ENCODE peak calls at places on chromosomes 4 and X, in seven cellular contexts. One of them, this sample, is unnamed.
A peak's percentile ranks its signal among the peaks of the same experiment; 100 is the strongest.

GRCh38 chr4:122766950-122767349 is 34.4 kb downstream of the BBS12 start:
- DNase-seq in breast epithelium: no peak
- DNase-seq in left lung: no peak
- DNase-seq in CD8-positive, alpha-beta T cell: no peak
- DNase-seq in HCT116: no peak
- DNase-seq in epithelial cell of esophagus: no peak
- DNase-seq in heart left ventricle: no peak
- DNase-seq in this sample: no peak

GRCh38 chr4:152169666-152170065 is 366.2 kb downstream of the FBXW7 start:
- DNase-seq in breast epithelium: no peak
- DNase-seq in left lung: no peak
- DNase-seq in CD8-positive, alpha-beta T cell: no peak
- DNase-seq in HCT116: no peak
- DNase-seq in epithelial cell of esophagus: no peak
- DNase-seq in heart left ventricle: no peak
- DNase-seq in this sample: no peak

GRCh38 chrX:148504412-148504950 is 4.1 kb downstream of the AFF2 start:
- DNase-seq in breast epithelium: no peak
- DNase-seq in left lung: peak; percentile 41
- DNase-seq in CD8-positive, alpha-beta T cell: no peak
- DNase-seq in HCT116: no peak
- DNase-seq in epithelial cell of esophagus: no peak
- DNase-seq in heart left ventricle: no peak
- DNase-seq in this sample: no peak

GRCh38 chr4:96649536-96649935 is 809.6 kb downstream of the PDHA2 start:
- DNase-seq in breast epithelium: no peak
- DNase-seq in left lung: no peak
- DNase-seq in CD8-positive, alpha-beta T cell: no peak
- DNase-seq in HCT116: peak; percentile 76
- DNase-seq in epithelial cell of esophagus: peak; percentile 36
- DNase-seq in heart left ventricle: no peak
- DNase-seq in this sample: no peak

GRCh38 chr4:142194905-142195304 is 558.5 kb downstream of the IL15 start:
- DNase-seq in breast epithelium: no peak
- DNase-seq in left lung: no peak
- DNase-seq in CD8-positive, alpha-beta T cell: no peak
- DNase-seq in HCT116: no peak
- DNase-seq in epithelial cell of esophagus: no peak
- DNase-seq in heart left ventricle: no peak
- DNase-seq in this sample: no peak

GRCh38 chr4:165779950-165780670 is 92.9 kb upstream of the TLL1 start:
- DNase-seq in breast epithelium: no peak
- DNase-seq in left lung: no peak
- DNase-seq in CD8-positive, alpha-beta T cell: no peak
- DNase-seq in HCT116: no peak
- DNase-seq in epithelial cell of esophagus: no peak
- DNase-seq in heart left ventricle: no peak
- DNase-seq in this sample: no peak

GRCh38 chr4:149781150-149781549 is 34.5 kb downstream of the IQCM start:
- DNase-seq in breast epithelium: no peak
- DNase-seq in left lung: no peak
- DNase-seq in CD8-positive, alpha-beta T cell: no peak
- DNase-seq in HCT116: peak; percentile 42
- DNase-seq in epithelial cell of esophagus: peak; percentile 76
- DNase-seq in heart left ventricle: no peak
- DNase-seq in this sample: peak; percentile 52

GRCh38 chr4:1345905-1346780 is 865 bp upstream of the UVSSA start:
- DNase-seq in breast epithelium: peak; percentile 39
- DNase-seq in left lung: peak; percentile 87
- DNase-seq in CD8-positive, alpha-beta T cell: no peak
- DNase-seq in HCT116: no peak
- DNase-seq in epithelial cell of esophagus: peak; percentile 54
- DNase-seq in heart left ventricle: peak; percentile 50
- DNase-seq in this sample: no peak

GRCh38 chr4:139301821-139302611 is at the start of gene NDUFC1:
- DNase-seq in breast epithelium: peak; percentile 26
- DNase-seq in left lung: peak; percentile 82
- DNase-seq in CD8-positive, alpha-beta T cell: peak; percentile 30
- DNase-seq in HCT116: no peak
- DNase-seq in epithelial cell of esophagus: peak; percentile 66
- DNase-seq in heart left ventricle: peak; percentile 51
- DNase-seq in this sample: no peak

GRCh38 chr4:53508446-53508845 is 82.8 kb downstream of the LNX1 start:
- DNase-seq in breast epithelium: no peak
- DNase-seq in left lung: no peak
- DNase-seq in CD8-positive, alpha-beta T cell: no peak
- DNase-seq in HCT116: no peak
- DNase-seq in epithelial cell of esophagus: peak; percentile 11
- DNase-seq in heart left ventricle: no peak
- DNase-seq in this sample: no peak

GRCh38 chr4:100872811-100873210 is 355.0 kb upstream of the EMCN start:
- DNase-seq in breast epithelium: no peak
- DNase-seq in left lung: no peak
- DNase-seq in CD8-positive, alpha-beta T cell: no peak
- DNase-seq in HCT116: no peak
- DNase-seq in epithelial cell of esophagus: peak; percentile 5
- DNase-seq in heart left ventricle: no peak
- DNase-seq in this sample: no peak

GRCh38 chrX:21799767-21800166 is 39.6 kb upstream of the MBTPS2 start:
- DNase-seq in breast epithelium: no peak
- DNase-seq in left lung: no peak
- DNase-seq in CD8-positive, alpha-beta T cell: no peak
- DNase-seq in HCT116: no peak
- DNase-seq in epithelial cell of esophagus: no peak
- DNase-seq in heart left ventricle: no peak
- DNase-seq in this sample: no peak

GRCh38 chr4:3677671-3678070 is 88.5 kb upstream of the ADRA2C start:
- DNase-seq in breast epithelium: no peak
- DNase-seq in left lung: no peak
- DNase-seq in CD8-positive, alpha-beta T cell: no peak
- DNase-seq in HCT116: no peak
- DNase-seq in epithelial cell of esophagus: no peak
- DNase-seq in heart left ventricle: no peak
- DNase-seq in this sample: no peak

GRCh38 chrX:144006811-144007210 is 122.9 kb downstream of the UBE2NL start:
- DNase-seq in breast epithelium: no peak
- DNase-seq in left lung: no peak
- DNase-seq in CD8-positive, alpha-beta T cell: no peak
- DNase-seq in HCT116: no peak
- DNase-seq in epithelial cell of esophagus: peak; percentile 81
- DNase-seq in heart left ventricle: no peak
- DNase-seq in this sample: no peak

GRCh38 chr4:151641167-151641566 is 119.6 kb downstream of the GATB start:
- DNase-seq in breast epithelium: no peak
- DNase-seq in left lung: no peak
- DNase-seq in CD8-positive, alpha-beta T cell: no peak
- DNase-seq in HCT116: no peak
- DNase-seq in epithelial cell of esophagus: peak; percentile 86
- DNase-seq in heart left ventricle: no peak
- DNase-seq in this sample: no peak

GRCh38 chr4:108036252-108036651 is 46.6 kb downstream of the HADH start:
- DNase-seq in breast epithelium: no peak
- DNase-seq in left lung: no peak
- DNase-seq in CD8-positive, alpha-beta T cell: peak; percentile 37
- DNase-seq in HCT116: no peak
- DNase-seq in epithelial cell of esophagus: no peak
- DNase-seq in heart left ventricle: no peak
- DNase-seq in this sample: no peak

GRCh38 chr4:6728320-6729029 is 12.5 kb downstream of the BLOC1S4 start:
- DNase-seq in breast epithelium: no peak
- DNase-seq in left lung: no peak
- DNase-seq in CD8-positive, alpha-beta T cell: no peak
- DNase-seq in HCT116: no peak
- DNase-seq in epithelial cell of esophagus: no peak
- DNase-seq in heart left ventricle: no peak
- DNase-seq in this sample: no peak

GRCh38 chrX:48948589-48948988 is 8.8 kb downstream of the OTUD5 start:
- DNase-seq in breast epithelium: no peak
- DNase-seq in left lung: no peak
- DNase-seq in CD8-positive, alpha-beta T cell: no peak
- DNase-seq in HCT116: no peak
- DNase-seq in epithelial cell of esophagus: no peak
- DNase-seq in heart left ventricle: no peak
- DNase-seq in this sample: no peak

GRCh38 chr4:11182586-11183357 is 245.9 kb downstream of the HS3ST1 start:
- DNase-seq in breast epithelium: no peak
- DNase-seq in left lung: no peak
- DNase-seq in CD8-positive, alpha-beta T cell: no peak
- DNase-seq in HCT116: no peak
- DNase-seq in epithelial cell of esophagus: peak; percentile 73
- DNase-seq in heart left ventricle: no peak
- DNase-seq in this sample: no peak

GRCh38 chrX:145751943-145752342 is 65.7 kb upstream of the SLITRK2 start:
- DNase-seq in breast epithelium: no peak
- DNase-seq in left lung: no peak
- DNase-seq in CD8-positive, alpha-beta T cell: no peak
- DNase-seq in HCT116: no peak
- DNase-seq in epithelial cell of esophagus: peak; percentile 1
- DNase-seq in heart left ventricle: no peak
- DNase-seq in this sample: no peak

GRCh38 chrX:41785685-41786084 is 61.7 kb downstream of the GPR82 start:
- DNase-seq in breast epithelium: no peak
- DNase-seq in left lung: no peak
- DNase-seq in CD8-positive, alpha-beta T cell: no peak
- DNase-seq in HCT116: no peak
- DNase-seq in epithelial cell of esophagus: peak; percentile 46
- DNase-seq in heart left ventricle: no peak
- DNase-seq in this sample: no peak
- TF ChIP-seq CTCF in breast epithelium: no peak
- TF ChIP-seq CTCF in left lung: no peak
- TF ChIP-seq CTCF in CD8-positive, alpha-beta T cell: no peak
- TF ChIP-seq CTCF in HCT116: no peak
- TF ChIP-seq CTCF in epithelial cell of esophagus: no peak
- TF ChIP-seq CTCF in heart left ventricle: no peak
- TF ChIP-seq CTCF in this sample: no peak

DNA sequence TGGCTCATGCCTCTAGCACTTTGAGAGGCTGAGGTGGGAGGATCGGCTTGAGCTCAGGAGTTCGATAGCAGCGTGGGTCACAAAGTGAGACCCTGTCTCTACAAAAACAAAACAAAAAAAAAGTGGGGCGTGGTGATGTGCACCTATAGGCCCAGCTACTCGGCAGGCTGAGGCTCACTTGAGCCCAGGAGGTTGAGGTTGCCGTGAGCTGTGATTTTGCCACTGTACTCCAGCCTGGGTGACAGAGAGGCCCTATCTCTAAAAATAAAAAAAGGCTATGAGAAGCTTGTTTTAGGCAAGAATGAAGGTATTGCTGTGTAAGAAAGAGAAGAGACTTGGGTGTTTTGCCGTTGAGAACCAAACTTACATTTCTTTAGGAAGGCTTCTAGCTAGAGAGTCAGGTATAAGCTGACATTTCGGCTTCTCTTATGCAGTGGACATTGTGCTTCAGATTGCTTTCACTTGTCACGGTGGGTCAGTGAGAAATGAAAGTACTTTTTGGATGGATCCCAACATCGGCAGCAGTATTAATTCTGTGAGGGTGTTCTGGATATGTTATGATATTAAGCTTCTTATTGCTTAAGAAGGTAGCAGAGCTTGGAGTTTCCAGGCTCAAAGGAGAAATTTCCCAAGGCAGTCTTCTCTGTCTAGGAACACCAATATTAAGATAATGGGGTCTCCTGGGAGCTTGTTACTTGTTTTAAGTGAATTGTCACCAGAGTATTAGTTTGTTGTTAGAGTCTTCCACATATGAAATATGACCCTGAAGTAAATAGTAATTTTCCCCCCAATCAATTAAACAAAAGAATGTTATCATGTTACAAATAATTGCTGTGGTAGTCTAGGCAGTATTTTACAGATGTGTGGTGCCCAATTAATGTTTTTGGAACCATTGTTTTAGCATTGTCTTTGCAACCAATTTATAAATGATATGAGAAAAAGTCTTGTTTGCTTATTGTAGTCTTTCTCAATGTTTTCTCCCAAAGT is 17.6 kb downstream of the TMEM131L start:
- DNase-seq in breast epithelium: no peak
- DNase-seq in left lung: no peak
- DNase-seq in CD8-positive, alpha-beta T cell: no peak
- DNase-seq in HCT116: no peak
- DNase-seq in epithelial cell of esophagus: no peak
- DNase-seq in heart left ventricle: no peak
- DNase-seq in this sample: no peak
- H3K4me3 ChIP-seq in breast epithelium: no peak overlapping the region
- H3K4me3 ChIP-seq in left lung: no peak overlapping the region
- H3K4me3 ChIP-seq in CD8-positive, alpha-beta T cell: no peak overlapping the region
- H3K4me3 ChIP-seq in HCT116: no peak overlapping the region
- H3K4me3 ChIP-seq in epithelial cell of esophagus: no peak overlapping the region
- H3K4me3 ChIP-seq in heart left ventricle: peak overlapping the region; percentile 10
- H3K4me3 ChIP-seq in this sample: no peak overlapping the region

DNA sequence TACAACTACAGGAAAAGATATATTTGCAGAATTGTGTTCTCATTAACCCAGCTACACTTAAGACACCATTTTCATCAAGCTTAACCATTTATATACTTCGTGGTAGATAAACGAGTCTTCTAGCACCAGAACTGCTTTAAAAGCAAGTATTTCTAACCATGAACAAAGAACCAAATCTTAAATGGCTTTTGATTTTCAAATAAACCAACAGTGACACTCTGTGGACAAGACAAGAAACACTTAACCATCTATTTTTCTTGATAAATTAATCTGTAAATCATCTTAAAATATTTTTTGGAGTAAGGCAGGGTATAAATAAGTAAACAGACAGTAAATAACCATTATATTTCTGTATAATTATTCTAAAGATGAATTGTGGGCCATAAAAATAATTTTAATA is 10.2 kb downstream of the BEND2 start:
- DNase-seq in breast epithelium: no peak
- DNase-seq in left lung: no peak
- DNase-seq in CD8-positive, alpha-beta T cell: no peak
- DNase-seq in HCT116: no peak
- DNase-seq in epithelial cell of esophagus: peak; percentile 13
- DNase-seq in heart left ventricle: no peak
- DNase-seq in this sample: no peak
- TF ChIP-seq CTCF in breast epithelium: peak; percentile 21
- TF ChIP-seq CTCF in left lung: no peak
- TF ChIP-seq CTCF in CD8-positive, alpha-beta T cell: no peak
- TF ChIP-seq CTCF in HCT116: no peak
- TF ChIP-seq CTCF in epithelial cell of esophagus: no peak
- TF ChIP-seq CTCF in heart left ventricle: peak; percentile 45
- TF ChIP-seq CTCF in this sample: no peak

GRCh38 chr4:112511294-112512118 is 4.5 kb downstream of the NEUROG2 start:
- DNase-seq in breast epithelium: no peak
- DNase-seq in left lung: peak; percentile 75
- DNase-seq in CD8-positive, alpha-beta T cell: no peak
- DNase-seq in HCT116: no peak
- DNase-seq in epithelial cell of esophagus: no peak
- DNase-seq in heart left ventricle: no peak
- DNase-seq in this sample: no peak

GRCh38 chr4:112510468-112511293 is 5.3 kb downstream of the NEUROG2 start:
- DNase-seq in breast epithelium: no peak
- DNase-seq in left lung: peak; percentile 67
- DNase-seq in CD8-positive, alpha-beta T cell: no peak
- DNase-seq in HCT116: no peak
- DNase-seq in epithelial cell of esophagus: no peak
- DNase-seq in heart left ventricle: no peak
- DNase-seq in this sample: no peak

GRCh38 chr4:112514079-112514448 is 1.9 kb downstream of the NEUROG2 start:
- DNase-seq in breast epithelium: no peak
- DNase-seq in left lung: no peak
- DNase-seq in CD8-positive, alpha-beta T cell: no peak
- DNase-seq in HCT116: no peak
- DNase-seq in epithelial cell of esophagus: no peak
- DNase-seq in heart left ventricle: no peak
- DNase-seq in this sample: no peak

GRCh38 chr4:112509243-112510190 is 6.5 kb downstream of the NEUROG2 start:
- DNase-seq in breast epithelium: no peak
- DNase-seq in left lung: peak; percentile 44
- DNase-seq in CD8-positive, alpha-beta T cell: no peak
- DNase-seq in HCT116: no peak
- DNase-seq in epithelial cell of esophagus: peak; percentile 67
- DNase-seq in heart left ventricle: no peak
- DNase-seq in this sample: no peak

GRCh38 chr4:112510191-112510467 is 5.9 kb downstream of the NEUROG2 start:
- DNase-seq in breast epithelium: no peak
- DNase-seq in left lung: no peak
- DNase-seq in CD8-positive, alpha-beta T cell: no peak
- DNase-seq in HCT116: no peak
- DNase-seq in epithelial cell of esophagus: no peak
- DNase-seq in heart left ventricle: no peak
- DNase-seq in this sample: no peak
- H3K4me3 ChIP-seq in breast epithelium: no peak overlapping the region
- H3K4me3 ChIP-seq in left lung: no peak overlapping the region
- H3K4me3 ChIP-seq in CD8-positive, alpha-beta T cell: no peak overlapping the region
- H3K4me3 ChIP-seq in HCT116: no peak overlapping the region
- H3K4me3 ChIP-seq in epithelial cell of esophagus: no peak overlapping the region
- H3K4me3 ChIP-seq in heart left ventricle: peak overlapping the region; percentile 2
- H3K4me3 ChIP-seq in this sample: no peak overlapping the region

This sample was measured in HFF-Myc.